ENCODE peak calls at places on chromosomes 4 and X, in nine cellular contexts. C is MM.1S, Q is ascending aorta, I is tibial artery, N is psoas muscle, W is astrocyte, A is H9, L is adrenal gland, V is heart left ventricle. H is an unnamed sample. For H3K9me3, the result is how much of the 10 kb centered on the place peaks cover.

GRCh38 chr4:89108068-89108467 is 3.3 kb upstream of the TIGD2 start:
- DNase-seq in C (no peak), Q (no peak), I (no peak), N (no peak), W (no peak), A (no peak), L (no peak), V (no peak), H (no peak)

GRCh38 chr4:56937262-56937661 is 29.6 kb downstream of the REST start:
- DNase-seq in C (no peak), Q (no peak), I (no peak), N (no peak), W (peak), A (no peak), L (no peak), V (no peak), H (no peak)

GRCh38 chrX:139207655-139208054 is 322.9 kb upstream of the F9 start:
- DNase-seq in C (no peak), Q (no peak), I (no peak), N (no peak), W (no peak), A (no peak), L (no peak), V (no peak), H (no peak)

GRCh38 chr4:11469900-11470708 is 41.4 kb upstream of the HS3ST1 start:
- DNase-seq in C (peak), Q (no peak), I (no peak), N (no peak), W (no peak), A (no peak), L (no peak), V (no peak), H (no peak)

GRCh38 chr4:52836653-52837052 is 25.5 kb upstream of the RASL11B start:
- DNase-seq in C (no peak), Q (no peak), I (no peak), N (no peak), W (no peak), A (no peak), L (no peak), V (no peak), H (no peak)

GRCh38 chr4:1258457-1258856 is 9.5 kb upstream of the CTBP1 start:
- DNase-seq in C (no peak), Q (no peak), I (no peak), N (no peak), W (no peak), A (no peak), L (no peak), V (no peak), H (no peak)

GRCh38 chrX:30561191-30561590 is 16.4 kb downstream of the TASL start:
- DNase-seq in C (peak), Q (no peak), I (no peak), N (no peak), W (no peak), A (no peak), L (no peak), V (peak), H (no peak)

GRCh38 chr4:133865606-133866327 is 335.8 kb downstream of the PABPC4L start:
- DNase-seq in C (no peak), Q (no peak), I (no peak), N (no peak), W (peak), A (no peak), L (peak), V (no peak), H (no peak)

GRCh38 chr4:8182858-8183725 is 16.0 kb upstream of the SH3TC1 start:
- DNase-seq in C (no peak), Q (peak), I (no peak), N (peak), W (peak), A (no peak), L (peak), V (peak), H (no peak)

GRCh38 chr4:122453384-122454000 is 3.0 kb downstream of the IL2 start:
- DNase-seq in C (peak), Q (no peak), I (no peak), N (no peak), W (no peak), A (no peak), L (no peak), V (no peak), H (no peak)

GRCh38 chr4:109887071-109887470 is 25.6 kb upstream of the EGF start:
- DNase-seq in C (no peak), Q (no peak), I (no peak), N (no peak), W (no peak), A (no peak), L (no peak), V (no peak), H (no peak)

GRCh38 chrX:133307637-133308485 is 89.7 kb upstream of the TFDP3 start:
- DNase-seq in C (no peak), Q (no peak), I (no peak), N (no peak), W (no peak), A (peak), L (no peak), V (peak), H (no peak)

GRCh38 chr4:119744580-119744979 is 116.0 kb upstream of the PDE5A start:
- DNase-seq in C (no peak), Q (no peak), I (no peak), N (no peak), W (no peak), A (no peak), L (no peak), V (no peak), H (no peak)

GRCh38 chr4:3249681-3250437 is 900 bp downstream of the MSANTD1 start:
- DNase-seq in C (no peak), Q (no peak), I (no peak), N (peak), W (no peak), A (no peak), L (no peak), V (peak), H (no peak)

GRCh38 chrX:21255207-21255606 is 119.0 kb upstream of the CNKSR2 start:
- DNase-seq in C (peak), Q (no peak), I (no peak), N (no peak), W (no peak), A (no peak), L (no peak), V (no peak), H (no peak)

GRCh38 chr4:100414016-100414790 is 103.6 kb downstream of the EMCN start:
- DNase-seq in C (no peak), Q (no peak), I (no peak), N (peak), W (peak), A (no peak), L (no peak), V (no peak), H (no peak)

GRCh38 chr4:39469429-39470077 is 10.7 kb downstream of the LIAS start:
- DNase-seq in C (peak), Q (peak), I (peak), N (no peak), W (peak), A (peak), L (peak), V (no peak), H (no peak)

GRCh38 chr4:11720292-11720691 is 291.6 kb upstream of the HS3ST1 start:
- DNase-seq in C (peak), Q (no peak), I (no peak), N (no peak), W (no peak), A (no peak), L (peak), V (no peak), H (no peak)

GRCh38 chrX:37926700-37927099 is 79.3 kb upstream of the DYNLT3 start:
- DNase-seq in C (peak), Q (no peak), I (no peak), N (no peak), W (peak), A (no peak), L (no peak), V (no peak), H (no peak)

GRCh38 chrX:49627030-49627777 is 28.4 kb downstream of the GAGE1 start:
- DNase-seq in C (peak), Q (no peak), I (no peak), N (no peak), W (no peak), A (peak), L (peak), V (no peak), H (no peak)

GRCh38 chrX:153374426-153374825 is 26.7 kb downstream of the PNMA6E start:
- DNase-seq in C (no peak), Q (no peak), I (no peak), N (no peak), W (no peak), A (no peak), L (no peak), V (no peak), H (no peak)
- TF ChIP-seq CTCF in C (peak), Q (no peak), I (no peak), N (no peak), W (no peak), A (peak), L (no peak), V (no peak), H (no peak)

GRCh38 chr4:185672151-185672550 is 136.8 kb upstream of the PDLIM3 start:
- DNase-seq in C (no peak), Q (no peak), I (no peak), N (no peak), W (no peak), A (no peak), L (no peak), V (no peak), H (no peak)

GRCh38 chr4:185672618-185673017 is 137.3 kb upstream of the PDLIM3 start:
- DNase-seq in C (no peak), Q (no peak), I (no peak), N (no peak), W (no peak), A (no peak), L (no peak), V (no peak), H (no peak)

GRCh38 chr4:185671496-185671895 is 136.2 kb upstream of the PDLIM3 start:
- DNase-seq in C (no peak), Q (no peak), I (no peak), N (no peak), W (no peak), A (no peak), L (no peak), V (no peak), H (no peak)

GRCh38 chr4:185669288-185669687 is 134.0 kb upstream of the PDLIM3 start:
- DNase-seq in C (no peak), Q (no peak), I (no peak), N (no peak), W (no peak), A (no peak), L (no peak), V (no peak), H (no peak)

DNA sequence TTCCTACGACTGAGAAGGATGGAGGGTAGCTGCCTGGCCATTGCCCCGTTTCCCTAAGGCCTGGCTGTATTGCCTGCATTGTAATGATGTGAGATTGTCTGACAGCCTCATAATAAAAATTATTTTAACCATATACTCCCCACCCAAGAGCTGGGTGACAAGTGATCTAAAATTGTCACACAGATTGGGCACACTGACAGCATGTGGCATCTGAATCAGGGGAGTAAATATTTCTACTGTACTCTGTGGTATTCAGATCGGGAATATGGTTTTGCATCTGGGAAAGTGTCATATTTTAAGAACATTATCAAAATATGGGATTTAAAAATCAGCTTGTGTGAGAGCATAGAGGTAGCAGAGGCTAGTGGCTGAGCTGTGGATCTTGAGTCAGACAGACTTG is 135.7 kb upstream of the PDLIM3 start:
- DNase-seq in C (no peak), Q (no peak), I (no peak), N (no peak), W (no peak), A (no peak), L (no peak), V (no peak), H (no peak)
- H3K27ac ChIP-seq in C (no peak), Q (peak), I (peak), N (no peak), W (no peak), A (no peak), L (no peak), V (peak), H (no peak)

DNA sequence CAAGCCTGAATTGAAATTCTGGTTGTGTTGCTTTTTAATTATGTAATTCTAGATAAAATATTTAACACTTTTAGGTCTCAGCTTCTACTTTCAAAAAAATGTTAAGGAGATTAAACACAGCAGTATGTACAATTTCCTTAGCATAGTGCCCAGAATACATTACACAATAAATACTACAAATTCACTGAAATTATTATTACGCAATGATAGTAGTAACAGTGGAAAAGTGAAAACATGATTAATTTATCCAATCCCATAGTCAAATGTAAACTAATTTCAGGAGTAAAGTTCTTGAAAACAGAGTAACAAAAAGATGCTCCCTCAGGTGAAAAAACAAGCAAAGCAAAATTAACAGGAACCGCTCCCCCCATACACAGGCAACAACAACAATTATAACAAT is 1915.4 kb downstream of the STIM2 start:
- DNase-seq in C (no peak), Q (no peak), I (no peak), N (no peak), W (no peak), A (no peak), L (no peak), V (no peak), H (no peak)
- H3K9me3 ChIP-seq in C (under half), Q (under half), I (under half), N (under half), W (under half), A (under half), L (under half), V (under half), H (under half)

DNA sequence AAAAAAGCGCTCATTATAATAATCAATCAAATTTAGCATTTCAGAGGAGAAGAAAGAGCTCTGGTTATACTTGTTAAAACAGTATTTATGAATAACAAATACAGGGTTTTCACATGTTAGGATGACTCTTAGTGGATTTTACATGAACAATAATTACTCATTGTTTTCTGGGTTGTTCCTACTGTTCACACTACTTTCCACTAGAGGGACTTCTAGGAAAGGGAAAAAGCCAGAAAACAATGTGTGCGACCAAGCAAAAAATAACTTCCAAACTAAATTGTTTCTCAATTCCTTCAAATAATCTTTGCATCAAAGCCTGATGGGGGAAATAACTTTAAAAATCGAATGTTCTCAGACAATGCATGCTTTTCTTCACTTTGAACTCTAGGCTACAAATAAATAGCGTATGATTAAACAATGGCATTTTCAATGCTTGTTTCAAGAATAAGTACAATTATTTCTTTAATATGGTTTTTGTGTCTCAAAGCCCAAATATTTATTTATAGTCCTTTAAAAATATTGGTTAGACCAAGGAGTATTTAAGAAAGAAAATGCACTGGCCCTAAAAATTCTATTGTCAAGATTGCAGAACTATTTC is 72.0 kb upstream of the ETNPPL start:
- DNase-seq in C (peak), Q (no peak), I (no peak), N (no peak), W (peak), A (no peak), L (no peak), V (no peak), H (no peak)
- TF ChIP-seq CTCF in C (peak), Q (peak), I (peak), N (peak), W (peak), A (peak), L (peak), V (peak), H (peak)

DNA sequence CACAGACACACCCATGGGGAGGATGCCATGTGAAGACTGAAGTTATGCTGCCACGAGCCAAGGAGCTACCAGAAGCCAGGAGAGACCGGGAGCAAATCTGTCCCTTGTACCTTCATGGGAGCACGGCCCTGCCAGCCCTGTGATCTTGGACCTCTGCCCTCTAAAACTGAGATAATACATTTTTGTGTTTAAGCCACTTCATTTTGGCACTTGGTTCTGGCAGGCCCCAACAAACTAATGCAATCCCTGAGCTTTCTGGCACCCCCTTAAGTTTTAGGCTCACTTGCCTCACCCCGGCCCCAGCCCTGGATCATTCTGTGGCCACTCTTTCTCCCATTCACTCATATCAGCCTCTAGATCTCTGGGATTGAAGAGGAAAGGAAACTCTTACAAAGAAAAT is 35.4 kb downstream of the SEL1L3 start:
- DNase-seq in C (no peak), Q (no peak), I (no peak), N (peak), W (no peak), A (no peak), L (no peak), V (peak), H (no peak)
- H3K27ac ChIP-seq in C (no peak), Q (no peak), I (no peak), N (no peak), W (no peak), A (no peak), L (no peak), V (no peak), H (no peak)

DNA sequence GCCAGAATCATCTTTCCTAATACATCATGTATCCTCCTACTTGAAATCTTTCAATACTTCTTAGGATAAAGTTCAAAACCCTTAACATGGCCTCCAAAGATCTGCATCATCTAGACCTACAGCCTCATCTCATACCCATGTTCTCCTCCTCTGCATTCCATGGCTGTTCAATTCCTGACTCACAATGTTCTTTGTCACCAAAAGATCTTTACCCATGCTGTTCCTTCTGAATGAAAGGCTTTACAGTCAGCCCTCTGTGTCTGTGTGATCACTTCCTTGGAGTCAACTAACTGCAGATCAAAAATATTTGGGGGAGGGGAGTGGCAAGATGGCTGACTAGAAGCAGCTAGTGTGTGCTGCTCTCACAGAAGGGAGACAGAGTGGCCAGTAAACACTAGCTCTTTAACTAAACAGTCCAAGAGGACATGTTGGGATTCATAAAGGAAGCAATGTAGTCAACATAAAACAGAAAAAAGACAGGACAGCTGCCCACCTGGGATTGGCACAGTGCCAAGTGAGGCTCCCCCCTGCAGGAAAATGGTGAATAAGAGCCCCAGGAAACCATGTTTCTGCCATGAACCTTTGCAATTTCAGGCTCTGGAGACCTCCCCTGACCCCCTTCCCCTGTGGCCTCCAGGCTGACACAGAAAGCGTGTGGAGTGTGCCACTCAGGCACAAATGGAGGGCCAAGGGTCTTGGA is 31.9 kb downstream of the CBR4 start:
- DNase-seq in C (no peak), Q (no peak), I (no peak), N (no peak), W (peak), A (no peak), L (no peak), V (no peak), H (no peak)
- H3K9me3 ChIP-seq in C (under half), Q (under half), I (under half), N (under half), W (under half), A (under half), L (under half), V (under half), H (under half)

DNA sequence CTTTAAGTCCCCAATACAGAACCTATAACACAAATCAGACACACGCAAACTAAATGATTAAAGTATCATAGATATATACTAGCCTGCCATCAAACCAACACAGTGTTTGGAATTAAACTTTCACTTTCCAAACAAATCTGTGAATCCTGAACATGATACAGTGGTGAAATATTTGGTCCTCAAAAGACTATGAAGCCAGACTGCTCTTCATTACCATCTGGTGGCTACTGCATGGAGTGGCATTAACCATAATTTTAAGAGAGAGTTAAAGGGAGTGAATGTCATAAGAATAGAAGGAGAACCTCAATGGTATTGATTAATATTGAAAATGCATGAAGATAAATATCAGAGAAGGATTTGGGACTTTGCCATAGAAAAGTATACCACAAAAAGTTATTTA is 9.2 kb upstream of the GABRA4 start:
- DNase-seq in C (no peak), Q (no peak), I (no peak), N (no peak), W (no peak), A (no peak), L (no peak), V (no peak), H (no peak)
- TF ChIP-seq CTCF in C (peak), Q (peak), I (no peak), N (no peak), W (peak), A (peak), L (no peak), V (peak), H (no peak)

GRCh38 chr4:5368426-5368825 is 317.1 kb downstream of the STK32B start:
- DNase-seq in C (no peak), Q (no peak), I (no peak), N (no peak), W (no peak), A (no peak), L (no peak), V (no peak), H (no peak)

GRCh38 chr4:5366421-5366820 is 315.1 kb downstream of the STK32B start:
- DNase-seq in C (no peak), Q (no peak), I (no peak), N (no peak), W (peak), A (no peak), L (no peak), V (no peak), H (no peak)

GRCh38 chr4:5365071-5366008 is 314.1 kb downstream of the STK32B start:
- DNase-seq in C (peak), Q (no peak), I (no peak), N (no peak), W (peak), A (peak), L (no peak), V (no peak), H (peak)

GRCh38 chr4:5364406-5364805 is 313.1 kb downstream of the STK32B start:
- DNase-seq in C (no peak), Q (no peak), I (no peak), N (no peak), W (no peak), A (no peak), L (no peak), V (no peak), H (no peak)

DNA sequence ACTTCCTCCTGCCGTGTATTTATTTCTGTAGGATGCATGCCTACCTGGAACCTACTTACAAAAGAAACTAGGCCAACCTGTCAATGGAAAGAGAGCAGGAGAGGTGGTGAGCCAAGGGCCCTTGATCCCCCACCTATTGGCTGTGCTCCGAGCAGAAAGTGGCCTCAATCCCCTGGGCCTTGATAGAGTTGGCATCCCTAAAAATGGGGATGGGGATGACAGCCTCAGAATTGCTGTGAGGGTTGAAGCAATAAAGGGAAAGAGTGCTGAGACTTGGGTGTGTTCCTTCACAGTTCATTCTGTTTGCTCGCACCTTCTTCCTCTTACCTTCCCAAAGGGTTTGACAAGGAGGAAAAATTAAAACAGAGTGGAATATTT is 314.7 kb downstream of the STK32B start:
- DNase-seq in C (no peak), Q (no peak), I (no peak), N (no peak), W (no peak), A (no peak), L (no peak), V (no peak), H (no peak)
- H3K27ac ChIP-seq in C (peak), Q (no peak), I (no peak), N (no peak), W (peak), A (no peak), L (no peak), V (no peak), H (peak)

H was measured in suprapubic skin.